ENCODE peak calls at places on chromosomes 6 and 20, in four cellular contexts. C is A673, N is choroid plexus epithelial cell, M is RWPE1. J is an unnamed sample.

GRCh38 chr6:50905297-50905696 is 86.6 kb downstream of the TFAP2B start:
- DNase-seq in C (no peak), N (no peak), M (peak), J (no peak)

GRCh38 chr6:143264291-143264834 is 186.1 kb downstream of the ADAT2 start:
- DNase-seq in C (peak), N (no peak), M (no peak), J (no peak)

GRCh38 chr20:41217422-41217821 is 80.1 kb downstream of the PLCG1 start:
- DNase-seq in C (no peak), N (no peak), M (no peak), J (no peak)

GRCh38 chr20:11799131-11799800 is 118.4 kb upstream of the BTBD3 start:
- DNase-seq in C (no peak), N (no peak), M (no peak), J (no peak)

GRCh38 chr20:46400253-46400652 is 6.2 kb downstream of the ELMO2 start:
- DNase-seq in C (peak), N (peak), M (no peak), J (peak)

GRCh38 chr6:110748458-110748857 is 66.8 kb downstream of the CDK19 start:
- DNase-seq in C (no peak), N (no peak), M (no peak), J (no peak)

GRCh38 chr6:27867941-27868705 is 44.1 kb downstream of the OR2B2 start:
- DNase-seq in C (peak), N (peak), M (no peak), J (no peak)

GRCh38 chr6:83126807-83127206 is 59.3 kb downstream of the DOP1A start:
- DNase-seq in C (no peak), N (no peak), M (no peak), J (no peak)

GRCh38 chr6:107185570-107185969 is 70.3 kb upstream of the BEND3 start:
- DNase-seq in C (peak), N (peak), M (no peak), J (no peak)
- TF ChIP-seq CTCF in C (peak), N (peak), M (no peak), J (no peak)

DNA sequence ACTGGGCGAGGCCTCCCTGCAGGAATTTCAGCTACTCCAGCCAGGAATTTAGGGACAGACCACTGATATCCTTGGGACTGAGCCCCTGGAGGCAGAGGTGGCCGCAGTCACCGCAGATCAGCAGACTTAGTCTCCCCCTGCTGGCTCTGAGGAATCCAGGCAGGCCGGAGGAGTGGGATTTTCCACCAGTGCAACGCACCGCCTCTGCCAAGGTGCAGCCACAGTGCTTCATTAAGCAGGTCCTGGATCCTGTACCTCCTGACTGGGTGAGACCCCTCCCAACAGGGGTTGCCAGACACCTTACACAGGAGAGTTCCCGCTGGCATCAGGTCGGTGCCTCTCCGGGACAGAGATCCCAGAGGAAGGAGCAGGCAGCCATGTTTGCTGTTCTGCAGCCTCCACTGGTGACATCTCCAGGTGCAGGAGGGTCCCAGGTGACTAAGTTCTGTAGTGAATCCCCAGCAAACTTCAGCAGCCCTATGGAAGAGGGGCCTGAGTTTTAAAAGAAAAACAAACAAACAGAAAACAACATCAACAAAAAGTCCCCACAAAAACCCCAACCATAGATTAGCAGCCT is 515.2 kb downstream of the FRK start:
- DNase-seq in C (peak), N (no peak), M (no peak), J (no peak)
- TF ChIP-seq CTCF in C (peak), N (no peak), M (no peak), J (no peak)

GRCh38 chr6:132251711-132252110 is 149.6 kb downstream of the MOXD1 start:
- DNase-seq in C (no peak), N (no peak), M (no peak), J (no peak)

GRCh38 chr6:132246632-132247270 is 154.5 kb downstream of the MOXD1 start:
- DNase-seq in C (no peak), N (peak), M (no peak), J (no peak)

GRCh38 chr6:132244744-132245143 is 156.5 kb downstream of the MOXD1 start:
- DNase-seq in C (no peak), N (no peak), M (no peak), J (no peak)

GRCh38 chr6:132252113-132252512 is 149.2 kb downstream of the MOXD1 start:
- DNase-seq in C (no peak), N (no peak), M (no peak), J (peak)

GRCh38 chr6:132247381-132248159 is 153.7 kb downstream of the MOXD1 start:
- DNase-seq in C (no peak), N (peak), M (no peak), J (no peak)
- TF ChIP-seq CTCF in C (no peak), N (peak), M (no peak), J (no peak)

GRCh38 chr20:52727740-52728456 is 244.3 kb upstream of the TSHZ2 start:
- DNase-seq in C (no peak), N (no peak), M (no peak), J (no peak)

GRCh38 chr20:52722926-52723325 is 249.2 kb upstream of the TSHZ2 start:
- DNase-seq in C (peak), N (no peak), M (no peak), J (no peak)

DNA sequence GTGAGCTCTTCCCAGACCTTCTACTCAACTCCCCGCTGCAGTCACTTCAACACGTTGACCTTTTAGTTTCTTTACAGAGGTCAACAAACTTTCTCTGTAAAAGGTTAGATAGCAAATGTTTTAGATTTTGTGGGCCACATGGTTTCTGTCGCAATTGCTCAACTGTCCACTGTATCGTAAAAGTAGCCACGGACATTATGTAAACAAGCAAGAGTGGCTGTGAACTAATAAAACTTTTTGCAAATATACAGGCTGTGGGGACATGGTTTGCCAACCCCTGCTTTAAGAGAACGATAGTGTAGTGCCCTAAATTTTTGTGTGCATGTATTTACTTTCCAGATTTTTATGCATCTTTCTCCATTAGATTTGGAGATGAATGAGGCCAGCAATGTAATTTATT is 247.6 kb upstream of the TSHZ2 start:
- DNase-seq in C (no peak), N (no peak), M (no peak), J (no peak)
- TF ChIP-seq CTCF in C (no peak), N (no peak), M (no peak), J (no peak)